ENCODE peak calls at places on chromosomes 4 and X, in ten cellular contexts. R is cardiac muscle cell, X is Peyer's patch, P is tibial nerve, K is upper lobe of left lung, I is HCT116, Y is suprapubic skin, G is upper lobe of right lung, B is astrocyte, D is dorsolateral prefrontal cortex. J is an unnamed sample.

GRCh38 chr4:26991057-26991456 is 130.4 kb downstream of the STIM2 start:
- DNase-seq in R (no peak), X (no peak), P (no peak), K (no peak), I (no peak), Y (no peak), G (no peak), B (no peak), D (no peak), J (no peak)

GRCh38 chr4:110730318-110730717 is 107.4 kb upstream of the PITX2 start:
- DNase-seq in R (no peak), X (no peak), P (no peak), K (no peak), I (no peak), Y (no peak), G (no peak), B (no peak), D (no peak), J (no peak)

GRCh38 chr4:38784141-38784540 is 1.4 kb upstream of the TLR10 start:
- DNase-seq in R (no peak), X (no peak), P (no peak), K (no peak), I (no peak), Y (no peak), G (no peak), B (no peak), D (no peak), J (no peak)

GRCh38 chr4:140448162-140448561 is 20.7 kb upstream of the CLGN start:
- DNase-seq in R (no peak), X (no peak), P (no peak), K (no peak), I (no peak), Y (no peak), G (no peak), B (no peak), D (no peak), J (no peak)

GRCh38 chr4:117137143-117137542 is 51.8 kb upstream of the TRAM1L1 start:
- DNase-seq in R (peak; percentile 50), X (no peak), P (no peak), K (no peak), I (peak; percentile 50), Y (no peak), G (no peak), B (peak; percentile 92), D (no peak), J (no peak)

GRCh38 chr4:94623507-94623906 is 134.2 kb upstream of the BMPR1B start:
- DNase-seq in R (no peak), X (no peak), P (peak; percentile 13), K (no peak), I (no peak), Y (no peak), G (no peak), B (no peak), D (no peak), J (no peak)

GRCh38 chr4:145427991-145428390 is 53.7 kb upstream of the SMAD1 start:
- DNase-seq in R (no peak), X (no peak), P (no peak), K (no peak), I (no peak), Y (no peak), G (no peak), B (no peak), D (no peak), J (no peak)

GRCh38 chrX:39158801-39159657 is 357.8 kb downstream of the MID1IP1 start:
- DNase-seq in R (peak; percentile 55), X (no peak), P (no peak), K (no peak), I (no peak), Y (no peak), G (peak; percentile 60), B (peak; percentile 97), D (no peak), J (no peak)

GRCh38 chrX:10450229-10450958 is 170.0 kb downstream of the MID1 start:
- DNase-seq in R (peak; percentile 81), X (no peak), P (no peak), K (no peak), I (no peak), Y (no peak), G (no peak), B (peak; percentile 86), D (no peak), J (no peak)

DNA sequence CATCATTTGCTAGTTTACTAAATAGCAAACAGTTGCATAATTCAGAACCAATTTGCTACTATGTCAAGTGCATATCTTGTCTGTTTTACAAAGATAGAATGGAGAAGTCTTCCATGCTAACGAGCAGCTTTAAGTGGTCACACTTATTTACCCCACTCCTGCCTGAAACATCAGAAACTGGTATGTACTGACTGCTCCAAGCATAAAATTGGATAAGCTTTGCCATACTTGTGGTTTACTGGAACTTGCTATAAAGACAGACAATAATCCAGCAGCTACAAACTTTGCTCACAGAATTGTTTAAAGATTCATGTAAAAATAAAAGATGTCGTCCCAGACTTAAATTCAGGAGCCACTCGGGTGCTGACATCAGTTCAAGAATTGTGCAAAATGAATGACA is 13.3 kb upstream of the CDKL2 start:
- DNase-seq in R (no peak), X (no peak), P (no peak), K (no peak), I (no peak), Y (no peak), G (no peak), B (peak; percentile 27), D (no peak), J (no peak)
- H3K27ac ChIP-seq in R (peak overlapping the region; percentile 69), X (no peak overlapping the region), P (no peak overlapping the region), K (no peak overlapping the region), I (no peak overlapping the region), Y (no peak overlapping the region), G (no peak overlapping the region), B (no peak overlapping the region), D (no peak overlapping the region), J (no peak overlapping the region)

DNA sequence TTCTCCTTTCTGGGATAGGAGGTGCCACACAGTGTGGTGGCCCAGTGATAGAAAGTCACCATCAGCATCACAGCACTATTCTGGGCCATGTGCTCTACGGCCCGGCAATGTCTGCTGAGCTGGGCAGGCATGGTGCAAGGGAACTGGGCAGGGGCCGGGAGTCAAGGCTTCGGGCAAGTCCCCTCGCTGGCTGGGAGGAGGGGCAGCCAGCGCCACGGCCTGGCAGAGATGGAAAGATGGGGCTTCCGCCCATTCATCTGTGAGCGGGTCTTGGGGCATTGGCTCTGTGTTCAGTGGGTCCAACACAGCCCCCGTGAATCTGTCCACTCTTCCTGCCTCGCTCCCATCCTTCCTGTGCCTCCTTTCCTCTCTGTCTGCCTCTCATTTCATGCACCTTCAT is 7.1 kb upstream of the ATP2B3 start:
- DNase-seq in R (no peak), X (no peak), P (no peak), K (no peak), I (no peak), Y (no peak), G (no peak), B (no peak), D (no peak), J (no peak)
- H3K27ac ChIP-seq in R (no peak overlapping the region), X (no peak overlapping the region), P (no peak overlapping the region), K (no peak overlapping the region), I (no peak overlapping the region), Y (no peak overlapping the region), G (no peak overlapping the region), B (no peak overlapping the region), D (no peak overlapping the region), J (peak overlapping the region; percentile 28)

GRCh38 chrX:43870011-43870410 is 12.2 kb downstream of the MAOB start:
- DNase-seq in R (peak; percentile 71), X (no peak), P (no peak), K (no peak), I (no peak), Y (no peak), G (no peak), B (no peak), D (no peak), J (no peak)

GRCh38 chrX:43865791-43866190 is 16.5 kb downstream of the MAOB start:
- DNase-seq in R (no peak), X (no peak), P (no peak), K (no peak), I (no peak), Y (no peak), G (no peak), B (no peak), D (no peak), J (no peak)

GRCh38 chrX:43868791-43869190 is 13.5 kb downstream of the MAOB start:
- DNase-seq in R (no peak), X (no peak), P (no peak), K (no peak), I (no peak), Y (no peak), G (no peak), B (peak; percentile 42), D (no peak), J (no peak)

GRCh38 chrX:43866423-43866822 is 15.8 kb downstream of the MAOB start:
- DNase-seq in R (no peak), X (no peak), P (no peak), K (no peak), I (no peak), Y (no peak), G (no peak), B (no peak), D (no peak), J (no peak)

DNA sequence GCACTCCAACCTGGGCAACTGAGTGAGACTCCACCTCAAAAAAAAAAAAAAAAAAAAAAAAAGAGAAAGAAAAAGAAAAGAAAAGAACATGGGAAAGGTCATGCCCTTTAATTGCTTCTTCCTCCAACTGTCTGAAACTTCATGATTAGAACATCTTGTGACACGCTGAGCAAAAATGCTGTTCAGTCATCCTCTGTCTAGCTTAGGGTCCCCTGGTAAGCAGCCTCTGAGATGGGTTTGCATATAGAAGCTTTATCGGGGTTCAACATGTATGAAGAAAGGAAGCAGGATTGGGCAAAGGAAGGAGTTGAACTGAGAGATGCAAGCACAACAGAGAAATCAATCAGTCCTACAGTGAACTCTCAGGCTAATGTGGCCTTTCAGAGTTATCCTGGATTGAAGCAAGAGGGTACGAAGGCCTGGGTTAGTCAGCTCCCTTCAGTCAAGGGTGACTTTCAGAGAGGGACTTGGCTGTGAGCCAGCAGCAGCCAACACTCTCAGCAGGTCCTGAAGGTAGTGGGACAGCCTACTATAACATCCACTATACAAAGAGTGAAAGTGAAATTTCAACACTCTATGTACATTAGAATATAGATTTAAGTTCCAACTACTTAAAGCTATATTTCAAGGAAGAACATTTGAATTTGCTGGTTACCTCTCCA is 11.4 kb downstream of the MAOB start:
- DNase-seq in R (no peak), X (no peak), P (no peak), K (no peak), I (no peak), Y (no peak), G (no peak), B (no peak), D (no peak), J (no peak)
- H3K27ac ChIP-seq in R (no peak overlapping the region), X (no peak overlapping the region), P (no peak overlapping the region), K (no peak overlapping the region), I (no peak overlapping the region), Y (no peak overlapping the region), G (no peak overlapping the region), B (no peak overlapping the region), D (no peak overlapping the region), J (no peak overlapping the region)

DNA sequence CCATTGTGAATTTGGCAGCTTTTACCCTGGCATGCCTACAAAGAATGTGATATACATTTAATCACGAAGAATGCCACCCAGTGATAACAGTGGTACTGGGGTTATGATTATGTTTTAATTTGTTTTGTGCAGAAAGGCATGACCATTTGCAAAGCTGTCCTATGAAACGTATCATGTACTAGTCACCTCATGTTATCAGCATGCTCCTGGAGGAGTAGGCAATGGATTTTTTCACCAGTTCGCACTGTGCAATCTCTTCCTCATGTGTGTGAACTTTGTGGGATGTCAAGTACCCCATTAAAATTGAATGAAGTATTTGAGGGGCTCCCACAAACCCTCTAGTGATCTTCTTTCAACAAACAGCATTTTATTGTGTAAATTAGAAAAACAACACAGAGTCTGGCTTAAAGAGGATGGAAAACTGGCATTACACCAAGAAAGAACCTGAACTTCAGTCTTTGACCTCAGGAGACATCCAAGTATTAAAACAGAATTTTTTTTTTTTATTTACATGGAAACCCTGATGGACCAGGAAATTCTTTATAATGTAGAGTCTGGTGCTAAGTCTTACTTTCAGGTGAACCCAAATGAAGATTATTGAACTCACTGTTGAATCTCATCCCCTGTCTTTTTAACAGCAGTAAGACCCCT is 200.6 kb upstream of the PGRMC2 start:
- DNase-seq in R (no peak), X (no peak), P (no peak), K (no peak), I (no peak), Y (no peak), G (no peak), B (no peak), D (no peak), J (no peak)
- H3K27ac ChIP-seq in R (no peak overlapping the region), X (no peak overlapping the region), P (no peak overlapping the region), K (no peak overlapping the region), I (no peak overlapping the region), Y (no peak overlapping the region), G (no peak overlapping the region), B (no peak overlapping the region), D (no peak overlapping the region), J (no peak overlapping the region)

J was measured in coronary artery.